ENCODE peak calls at places on chromosomes 6 and 20, in nine cellular contexts. L is SK-N-SH, J is fibroblast of lung, S is HepG2, D is Karpas-422, Z is GM23248, U is hepatocyte, Y is HCT116, G is K562. I is an unnamed sample. For H3K4me1 and H3K36me3, the result is how much of the 10 kb centered on the place peaks cover.

GRCh38 chr20:45725134-45725533 is 3.0 kb downstream of the SPINT4 start:
- DNase-seq in J (peak), U (no peak), L (no peak), Y (no peak), S (peak), G (no peak), Z (no peak), D (no peak), I (no peak)

GRCh38 chr20:49691818-49692568 is 21.7 kb downstream of the B4GALT5 start:
- DNase-seq in G (no peak), J (no peak), U (no peak), S (no peak), D (peak), Y (no peak), L (no peak), Z (no peak), I (no peak)

GRCh38 chr6:113120214-113120576 is 737.0 kb upstream of the MARCKS start:
- DNase-seq in S (no peak), Z (peak), U (peak), J (peak), D (no peak), L (no peak), Y (peak), G (no peak), I (no peak)

GRCh38 chr6:55069132-55069781 is 105.1 kb upstream of the HCRTR2 start:
- DNase-seq in Z (peak), U (peak), L (peak), S (peak), G (no peak), J (peak), Y (peak), D (peak), I (peak)

GRCh38 chr6:33904050-33904827 is 100.4 kb upstream of the MLN start:
- DNase-seq in J (no peak), Y (no peak), L (no peak), D (no peak), Z (no peak), U (no peak), S (no peak), G (peak), I (peak)

GRCh38 chr20:45833030-45833882 is at the start of gene SNX21:
- DNase-seq in Z (peak), D (no peak), Y (no peak), S (peak), L (peak), G (peak), J (peak), U (peak), I (peak)

GRCh38 chr6:110415297-110415916 is at the start of gene DDO:
- DNase-seq in U (no peak), D (no peak), J (peak), G (no peak), L (no peak), S (peak), Y (no peak), Z (peak), I (no peak)

GRCh38 chr20:32528905-32529670 is 56.0 kb downstream of the NOL4L start:
- DNase-seq in Z (no peak), Y (no peak), L (peak), U (no peak), J (no peak), G (no peak), S (no peak), D (no peak), I (no peak)

GRCh38 chr6:136921936-136922679 is at the start of gene SLC35D3:
- DNase-seq in Z (peak), L (peak), S (no peak), G (no peak), Y (no peak), J (no peak), U (peak), D (no peak), I (peak)

GRCh38 chr6:8435093-8435844 is at the start of gene SLC35B3:
- DNase-seq in Y (peak), U (peak), D (peak), L (peak), G (peak), S (peak), Z (peak), J (peak), I (peak)

GRCh38 chr6:138785980-138786379 is 9.9 kb upstream of the ECT2L start:
- DNase-seq in D (no peak), G (no peak), L (no peak), Z (no peak), S (no peak), U (no peak), J (no peak), Y (no peak), I (no peak)

GRCh38 chr6:129567374-129567773 is 142.6 kb downstream of the ARHGAP18 start:
- DNase-seq in J (peak), U (peak), S (peak), G (peak), Y (peak), D (peak), L (no peak), Z (peak), I (peak)

GRCh38 chr6:157621401-157621800 is 201.6 kb upstream of the SNX9 start:
- DNase-seq in J (no peak), D (no peak), S (no peak), G (no peak), L (no peak), Y (no peak), U (no peak), Z (no peak), I (no peak)

GRCh38 chr6:154164397-154164796 is 125.4 kb downstream of the OPRM1 start:
- DNase-seq in Z (peak), L (no peak), D (no peak), G (no peak), J (peak), S (no peak), U (peak), Y (no peak), I (no peak)

GRCh38 chr20:3218307-3218988 is 9.2 kb downstream of the ITPA start:
- DNase-seq in S (peak), G (peak), L (peak), D (peak), U (peak), Z (peak), Y (no peak), J (peak), I (peak)

GRCh38 chr6:147222160-147222838 is 18.1 kb downstream of the STXBP5 start:
- DNase-seq in G (peak), Y (no peak), U (peak), Z (peak), L (no peak), D (no peak), S (peak), J (peak), I (no peak)

GRCh38 chr20:54346269-54346668 is 129.1 kb upstream of the DOK5 start:
- DNase-seq in S (no peak), Z (peak), U (no peak), G (no peak), D (peak), Y (no peak), J (no peak), L (no peak), I (no peak)

GRCh38 chr6:15553031-15553430 is 109.8 kb downstream of the DTNBP1 start:
- DNase-seq in U (no peak), G (no peak), L (no peak), Y (no peak), J (no peak), S (no peak), D (no peak), Z (no peak), I (no peak)

GRCh38 chr20:53578492-53579222 is 15.0 kb downstream of the ZNF217 start:
- DNase-seq in Z (peak), L (peak), D (peak), S (peak), Y (peak), J (peak), U (peak), G (peak), I (peak)

GRCh38 chr6:158068893-158069799 is 87.5 kb downstream of the SYNJ2 start:
- DNase-seq in U (peak), S (no peak), G (peak), D (no peak), J (peak), Z (peak), Y (no peak), L (no peak), I (no peak)

GRCh38 chr6:11218827-11219826 is 13.3 kb downstream of the NEDD9 start:
- DNase-seq in Y (no peak), L (no peak), J (no peak), U (no peak), G (no peak), D (no peak), Z (no peak), S (peak), I (no peak)

GRCh38 chr6:117545161-117545595 is 57.1 kb downstream of the GOPC start:
- DNase-seq in J (no peak), S (peak), D (no peak), G (no peak), Z (no peak), L (no peak), Y (no peak), U (peak), I (no peak)

GRCh38 chr20:36833275-36834020 is 42.5 kb upstream of the TLDC2 start:
- DNase-seq in Z (peak), S (no peak), D (no peak), U (peak), Y (no peak), L (no peak), J (peak), G (no peak), I (no peak)

GRCh38 chr20:50713677-50714101 is 17.7 kb upstream of the PARD6B start:
- DNase-seq in L (no peak), U (peak), J (peak), S (no peak), Z (peak), G (no peak), D (no peak), Y (no peak), I (peak)

GRCh38 chr6:96212076-96212475 is 196.3 kb downstream of the FUT9 start:
- DNase-seq in S (no peak), Z (no peak), Y (no peak), U (no peak), L (no peak), G (no peak), J (no peak), D (no peak), I (no peak)

GRCh38 chr20:60249436-60249835 is 291.2 kb downstream of the CDH26 start:
- DNase-seq in Y (no peak), J (peak), S (no peak), Z (peak), U (no peak), D (no peak), L (no peak), G (no peak), I (no peak)

GRCh38 chr6:33050013-33050800 is 23.2 kb downstream of the HLA-DPA1 start:
- DNase-seq in L (no peak), U (no peak), Z (no peak), S (no peak), G (no peak), J (no peak), Y (no peak), D (no peak), I (no peak)

GRCh38 chr6:98452721-98453120 is 381.7 kb upstream of the POU3F2 start:
- DNase-seq in L (no peak), Z (no peak), S (no peak), G (no peak), D (no peak), J (no peak), Y (no peak), U (no peak), I (peak)

DNA sequence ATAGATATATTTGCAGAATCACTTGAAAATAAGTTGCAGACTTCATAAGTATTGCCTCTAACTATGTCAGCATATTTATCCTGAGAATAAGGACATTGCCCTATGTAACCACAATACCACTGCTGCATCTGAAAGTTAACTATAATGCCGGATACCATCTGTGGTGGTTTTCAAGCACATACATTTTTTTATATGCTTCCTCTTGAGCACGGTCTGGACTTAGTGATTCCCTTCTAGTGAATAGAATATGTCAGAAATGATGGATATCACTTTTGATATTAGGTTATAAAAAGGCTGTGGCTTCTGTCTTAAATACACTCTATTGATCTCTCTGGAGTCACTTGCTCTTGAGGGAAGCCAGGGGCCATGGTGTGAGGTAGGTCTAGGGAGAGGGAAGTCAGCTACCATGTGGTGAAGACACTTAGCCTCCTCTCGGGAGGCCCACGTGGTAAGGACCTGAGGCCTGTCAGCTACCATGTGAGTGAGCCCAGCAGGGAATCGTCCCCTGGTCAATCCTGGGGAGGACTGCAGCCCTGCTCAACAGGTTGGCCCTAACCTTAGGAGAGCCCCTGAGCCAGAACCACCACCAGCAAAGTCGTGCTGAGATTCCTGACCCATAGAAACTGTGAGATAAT is 57.5 kb downstream of the CCDC170 start:
- DNase-seq in Y (no peak), Z (no peak), S (no peak), J (no peak), L (no peak), G (no peak), U (no peak), D (no peak), I (no peak)
- H2AFZ ChIP-seq in Y (peak), Z (no peak), S (no peak), J (no peak), L (no peak), G (no peak), U (no peak), D (no peak), I (no peak)

DNA sequence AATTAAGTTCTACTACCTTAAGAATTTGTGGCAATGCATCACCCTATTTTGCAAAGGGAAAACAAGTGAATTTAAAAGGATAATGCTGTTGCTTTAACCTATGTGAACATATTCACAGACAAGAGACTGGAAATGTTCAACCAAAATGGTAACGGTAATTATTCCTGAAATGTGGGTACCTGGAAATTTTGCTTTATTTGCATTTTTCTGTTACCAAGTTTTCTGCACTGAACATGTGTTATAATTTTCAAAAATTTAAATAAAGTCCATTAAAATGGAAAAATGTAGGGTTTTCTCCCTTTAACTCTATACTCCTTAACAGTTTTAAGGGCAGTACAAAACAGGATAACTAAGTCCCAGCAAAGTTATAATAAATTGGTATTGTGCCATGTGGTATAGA is 66.4 kb downstream of the EPB41L2 start:
- DNase-seq in Z (no peak), S (no peak), D (no peak), U (no peak), J (no peak), G (no peak), L (no peak), Y (no peak), I (no peak)
- H3K4me1 ChIP-seq in Z (under half), S (half or more), D (under half), U (under half), J (under half), G (under half), L (under half), Y (under half), I (under half)

DNA sequence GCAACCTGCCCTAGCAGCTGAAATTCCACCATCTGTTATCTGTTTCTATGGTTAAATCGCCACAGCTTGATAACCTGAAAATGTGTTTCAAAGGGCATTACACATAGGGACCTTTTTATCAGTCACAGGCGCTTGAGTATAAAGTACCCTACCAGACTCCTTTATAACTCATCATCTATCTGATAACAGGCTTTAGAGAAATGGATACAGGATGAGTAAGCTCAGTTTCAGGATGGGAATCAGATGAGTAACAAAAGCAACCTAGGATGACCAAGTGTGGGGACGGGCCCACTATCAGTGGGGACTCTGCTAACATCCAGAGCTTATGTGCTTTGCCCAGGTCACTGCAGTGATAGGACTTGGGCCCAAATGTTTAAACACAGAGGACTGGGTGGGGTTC is 75.6 kb downstream of the PRND start:
- DNase-seq in S (no peak), U (no peak), Z (peak), Y (no peak), L (no peak), G (no peak), J (no peak), D (no peak), I (no peak)
- H3K36me3 ChIP-seq in S (under half), U (under half), Z (under half), Y (under half), L (under half), G (under half), J (under half), D (half or more), I (under half)

DNA sequence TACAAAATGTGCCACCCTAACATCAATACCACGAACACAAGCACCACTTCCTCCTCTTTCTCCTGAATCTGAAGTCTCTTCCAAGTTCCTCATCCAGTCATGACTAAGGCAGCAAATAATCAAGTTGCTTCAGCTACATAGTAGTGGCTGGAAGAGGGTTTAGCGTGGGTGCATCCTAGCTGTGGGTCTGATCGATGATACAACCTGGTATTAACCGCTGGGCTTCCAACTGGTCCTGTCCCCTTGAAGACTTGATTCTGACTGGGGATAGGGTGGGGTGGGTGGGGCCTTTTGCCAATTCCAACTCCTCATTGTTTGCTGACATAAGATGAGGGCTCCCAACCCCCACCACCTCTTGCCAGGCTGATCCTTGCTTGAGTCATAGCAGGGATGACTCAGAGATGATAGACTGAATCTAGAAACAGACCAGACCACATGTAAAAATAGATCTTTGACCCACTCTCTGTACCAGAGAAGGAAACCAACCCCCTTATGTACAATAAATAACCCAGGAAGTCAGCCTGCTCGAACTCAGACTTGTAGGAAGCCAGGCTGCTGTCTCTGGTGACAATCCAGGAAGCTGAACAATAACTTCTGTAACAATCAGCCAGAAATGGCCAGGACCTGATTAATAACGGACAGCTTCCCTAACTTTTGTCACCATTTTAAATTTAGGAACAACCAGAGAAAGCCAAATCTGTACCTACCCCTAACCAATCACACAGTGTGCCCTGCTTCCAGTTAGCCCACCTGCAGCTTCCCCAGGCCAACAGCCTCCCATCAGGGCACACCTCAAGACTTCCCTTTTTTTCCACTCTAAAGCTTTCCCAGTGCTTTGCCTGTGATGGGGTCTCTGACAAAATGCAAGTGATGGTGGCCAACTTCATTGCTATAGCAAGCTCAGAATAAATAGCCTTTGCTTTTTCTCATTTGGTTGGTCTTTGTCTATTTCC is 68.9 kb upstream of the FAM184A start:
- DNase-seq in D (no peak), J (peak), Z (peak), G (peak), S (peak), L (no peak), Y (peak), U (peak), I (no peak)
- H2AFZ ChIP-seq in D (no peak), J (no peak), Z (peak), G (peak), S (no peak), L (peak), Y (no peak), U (peak), I (no peak)

DNA sequence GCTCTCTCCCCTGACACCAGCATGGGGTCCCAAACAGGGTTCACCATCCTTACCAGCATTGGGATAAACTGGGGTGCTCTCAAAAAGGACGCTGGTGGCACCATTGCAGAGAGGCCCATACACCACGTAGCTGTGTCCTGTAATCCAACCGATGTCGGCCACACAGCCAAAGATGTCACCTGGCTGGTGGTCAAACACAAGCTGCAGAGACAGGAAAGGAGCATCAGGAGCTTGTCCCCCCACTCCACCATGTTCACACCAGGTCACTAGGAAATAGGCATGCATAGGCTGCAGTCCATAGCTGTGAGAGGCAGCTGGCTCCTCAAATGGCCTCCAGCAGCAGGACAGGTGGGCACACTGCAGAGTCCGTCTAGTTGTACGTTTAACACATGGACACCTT is 28.8 kb upstream of the APMAP start:
- DNase-seq in Z (no peak), U (no peak), G (no peak), L (no peak), S (no peak), D (no peak), Y (no peak), J (no peak), I (no peak)
- H3K4me1 ChIP-seq in Z (under half), U (under half), G (under half), L (under half), S (under half), D (under half), Y (under half), J (under half), I (under half)

I was measured in neural progenitor cell.